ENCODE peak calls at places on chromosomes 2 and 18, in ten cellular contexts. X, N, C, Y, F, Q, I, D, R and Z are unnamed samples.

GRCh38 chr2:12050381-12050780 is 303.9 kb downstream of the LPIN1 start:
- DNase-seq in X (no peak), N (peak), C (no peak), Y (no peak), F (peak), Q (no peak), I (no peak), D (no peak), R (no peak), Z (no peak)

GRCh38 chr18:27921904-27922541 is 254.9 kb downstream of the CDH2 start:
- DNase-seq in X (no peak), N (peak), C (no peak), Y (no peak), F (peak), Q (no peak), I (no peak), D (peak), R (no peak), Z (peak)

GRCh38 chr2:49122107-49122506 is 32.2 kb downstream of the FSHR start:
- DNase-seq in X (no peak), N (no peak), C (no peak), Y (no peak), F (no peak), Q (no peak), I (no peak), D (no peak), R (no peak), Z (no peak)

GRCh38 chr2:33236457-33236856 is 240.0 kb upstream of the RASGRP3 start:
- DNase-seq in X (no peak), N (no peak), C (no peak), Y (no peak), F (peak), Q (no peak), I (no peak), D (no peak), R (no peak), Z (no peak)

GRCh38 chr2:15557947-15558346 is 3.2 kb downstream of the NBAS start:
- DNase-seq in X (no peak), N (no peak), C (no peak), Y (no peak), F (no peak), Q (no peak), I (no peak), D (no peak), R (no peak), Z (no peak)

GRCh38 chr2:23489471-23490400 is 104.8 kb downstream of the KLHL29 start:
- DNase-seq in X (no peak), N (no peak), C (peak), Y (no peak), F (no peak), Q (no peak), I (no peak), D (no peak), R (peak), Z (no peak)

GRCh38 chr18:76496200-76496890 is 1.3 kb upstream of the ZNF516 start:
- DNase-seq in X (peak), N (no peak), C (peak), Y (no peak), F (peak), Q (no peak), I (no peak), D (peak), R (peak), Z (no peak)

GRCh38 chr18:25298853-25299274 is 53.1 kb downstream of the ZNF521 start:
- DNase-seq in X (no peak), N (no peak), C (no peak), Y (no peak), F (peak), Q (no peak), I (no peak), D (no peak), R (no peak), Z (peak)

GRCh38 chr2:132849118-132849517 is 179.1 kb upstream of the LYPD1 start:
- DNase-seq in X (no peak), N (no peak), C (no peak), Y (no peak), F (peak), Q (no peak), I (no peak), D (no peak), R (no peak), Z (peak)

GRCh38 chr18:55369346-55369745 is 218.6 kb downstream of the TCF4 start:
- DNase-seq in X (no peak), N (no peak), C (no peak), Y (no peak), F (no peak), Q (no peak), I (no peak), D (no peak), R (no peak), Z (no peak)

GRCh38 chr2:118748245-118748885 is 99.1 kb downstream of the EN1 start:
- DNase-seq in X (no peak), N (no peak), C (no peak), Y (no peak), F (peak), Q (no peak), I (no peak), D (no peak), R (no peak), Z (no peak)

GRCh38 chr18:46859855-46860254 is 57.5 kb downstream of the PIAS2 start:
- DNase-seq in X (no peak), N (no peak), C (no peak), Y (peak), F (peak), Q (no peak), I (peak), D (no peak), R (no peak), Z (no peak)

GRCh38 chr2:110737783-110738182 is 5.4 kb downstream of the ACOXL start:
- DNase-seq in X (no peak), N (no peak), C (no peak), Y (no peak), F (no peak), Q (no peak), I (no peak), D (no peak), R (no peak), Z (no peak)

GRCh38 chr2:207044380-207044779 is 105.1 kb downstream of the CPO start:
- DNase-seq in X (no peak), N (no peak), C (no peak), Y (no peak), F (no peak), Q (no peak), I (no peak), D (no peak), R (no peak), Z (no peak)

GRCh38 chr2:14427982-14428567 is 204.4 kb upstream of the LRATD1 start:
- DNase-seq in X (no peak), N (no peak), C (no peak), Y (no peak), F (peak), Q (no peak), I (no peak), D (no peak), R (no peak), Z (peak)

GRCh38 chr2:11873346-11873745 is 126.9 kb downstream of the LPIN1 start:
- DNase-seq in X (no peak), N (no peak), C (no peak), Y (no peak), F (peak), Q (no peak), I (no peak), D (no peak), R (no peak), Z (no peak)

GRCh38 chr2:18959952-18960717 is 370.8 kb upstream of the NT5C1B start:
- DNase-seq in X (no peak), N (no peak), C (no peak), Y (no peak), F (peak), Q (no peak), I (no peak), D (no peak), R (no peak), Z (peak)

GRCh38 chr2:215364157-215365155 is 52.6 kb downstream of the ATIC start:
- DNase-seq in X (no peak), N (no peak), C (no peak), Y (no peak), F (peak), Q (no peak), I (no peak), D (no peak), R (no peak), Z (no peak)

GRCh38 chr2:112728384-112729175 is 7.8 kb downstream of the NT5DC4 start:
- DNase-seq in X (no peak), N (no peak), C (no peak), Y (no peak), F (no peak), Q (no peak), I (no peak), D (no peak), R (no peak), Z (no peak)

GRCh38 chr2:55843992-55844345 is 79.6 kb downstream of the EFEMP1 start:
- DNase-seq in X (no peak), N (no peak), C (no peak), Y (no peak), F (no peak), Q (no peak), I (no peak), D (no peak), R (no peak), Z (no peak)

GRCh38 chr2:157843935-157844334 is 32.2 kb downstream of the ACVR1 start:
- DNase-seq in X (no peak), N (no peak), C (no peak), Y (no peak), F (no peak), Q (no peak), I (no peak), D (no peak), R (no peak), Z (no peak)

GRCh38 chr2:196987654-196988364 is 61.3 kb upstream of the PGAP1 start:
- DNase-seq in X (no peak), N (peak), C (no peak), Y (no peak), F (peak), Q (no peak), I (peak), D (peak), R (peak), Z (peak)

GRCh38 chr2:174001107-174001506 is 35.9 kb upstream of the SP3 start:
- DNase-seq in X (no peak), N (no peak), C (no peak), Y (no peak), F (no peak), Q (no peak), I (no peak), D (no peak), R (no peak), Z (no peak)

GRCh38 chr2:86223098-86223681 is 23.9 kb downstream of the MRPL35 start:
- DNase-seq in X (peak), N (no peak), C (no peak), Y (no peak), F (peak), Q (no peak), I (no peak), D (no peak), R (peak), Z (no peak)

GRCh38 chr2:162113088-162113770 is 38.8 kb downstream of the GCG start:
- DNase-seq in X (no peak), N (no peak), C (no peak), Y (no peak), F (no peak), Q (no peak), I (no peak), D (peak), R (no peak), Z (no peak)

GRCh38 chr2:102233132-102233884 is 46.5 kb downstream of the IL1RL2 start:
- DNase-seq in X (no peak), N (no peak), C (no peak), Y (no peak), F (no peak), Q (no peak), I (no peak), D (no peak), R (no peak), Z (no peak)

GRCh38 chr2:119485336-119486110 is 38.8 kb downstream of the SCTR start:
- DNase-seq in X (peak), N (no peak), C (no peak), Y (no peak), F (no peak), Q (no peak), I (peak), D (no peak), R (no peak), Z (no peak)

GRCh38 chr2:207640160-207640559 is 15.0 kb upstream of the METTL21A start:
- DNase-seq in X (no peak), N (no peak), C (no peak), Y (no peak), F (no peak), Q (no peak), I (no peak), D (no peak), R (no peak), Z (no peak)

GRCh38 chr18:58862851-58863538 is 1.7 kb upstream of the ZNF532 start:
- DNase-seq in X (peak), N (peak), C (peak), Y (peak), F (peak), Q (no peak), I (peak), D (peak), R (peak), Z (no peak)

GRCh38 chr2:160174322-160174721 is 25.8 kb downstream of the ITGB6 start:
- DNase-seq in X (no peak), N (no peak), C (no peak), Y (no peak), F (no peak), Q (no peak), I (no peak), D (no peak), R (no peak), Z (no peak)

GRCh38 chr2:165610591-165611029 is 141.1 kb downstream of the CSRNP3 start:
- DNase-seq in X (no peak), N (peak), C (no peak), Y (no peak), F (no peak), Q (no peak), I (no peak), D (no peak), R (no peak), Z (no peak)

GRCh38 chr2:88350641-88351601 is 101.6 kb downstream of the FOXI3 start:
- DNase-seq in X (peak), N (peak), C (peak), Y (peak), F (peak), Q (peak), I (peak), D (peak), R (peak), Z (no peak)